ENCODE peak calls at places on chromosomes 16 and 17, in nine cellular contexts. One of them, this sample, is unnamed.

GRCh38 chr16:87431926-87432325 is 39.8 kb downstream of the MAP1LC3B start:
- DNase-seq in spleen: no peak
- DNase-seq in ovary: no peak
- DNase-seq in pancreas: no peak
- DNase-seq in lower leg skin: no peak
- DNase-seq in lower lobe of right lung: no peak
- DNase-seq in heart right ventricle: no peak
- DNase-seq in fibroblast of the aortic adventitia: peak
- DNase-seq in RWPE2: no peak
- DNase-seq in this sample: no peak

GRCh38 chr16:8861563-8862308 is 7.1 kb downstream of the CARHSP1 start:
- DNase-seq in lower lobe of right lung: peak
- DNase-seq in heart right ventricle: no peak
- DNase-seq in fibroblast of the aortic adventitia: no peak
- DNase-seq in RWPE2: no peak
- DNase-seq in ovary: no peak
- DNase-seq in pancreas: no peak
- DNase-seq in spleen: no peak
- DNase-seq in lower leg skin: no peak
- DNase-seq in this sample: no peak

GRCh38 chr16:90005956-90006663 is 13.1 kb downstream of the DBNDD1 start:
- DNase-seq in heart right ventricle: no peak
- DNase-seq in lower lobe of right lung: no peak
- DNase-seq in RWPE2: no peak
- DNase-seq in fibroblast of the aortic adventitia: no peak
- DNase-seq in ovary: no peak
- DNase-seq in lower leg skin: no peak
- DNase-seq in pancreas: no peak
- DNase-seq in spleen: no peak
- DNase-seq in this sample: no peak

GRCh38 chr17:6106212-6106611 is 36.0 kb downstream of the WSCD1 start:
- DNase-seq in fibroblast of the aortic adventitia: no peak
- DNase-seq in pancreas: no peak
- DNase-seq in lower lobe of right lung: no peak
- DNase-seq in ovary: no peak
- DNase-seq in RWPE2: no peak
- DNase-seq in spleen: no peak
- DNase-seq in lower leg skin: no peak
- DNase-seq in heart right ventricle: no peak
- DNase-seq in this sample: no peak

GRCh38 chr17:71765437-71765836 is 355.4 kb upstream of the SOX9 start:
- DNase-seq in lower lobe of right lung: no peak
- DNase-seq in lower leg skin: no peak
- DNase-seq in heart right ventricle: no peak
- DNase-seq in pancreas: no peak
- DNase-seq in spleen: no peak
- DNase-seq in fibroblast of the aortic adventitia: no peak
- DNase-seq in RWPE2: no peak
- DNase-seq in ovary: no peak
- DNase-seq in this sample: no peak

GRCh38 chr17:64022631-64023063 is 2.2 kb upstream of the ICAM2 start:
- DNase-seq in lower lobe of right lung: no peak
- DNase-seq in lower leg skin: peak
- DNase-seq in RWPE2: no peak
- DNase-seq in spleen: no peak
- DNase-seq in pancreas: no peak
- DNase-seq in ovary: no peak
- DNase-seq in heart right ventricle: no peak
- DNase-seq in fibroblast of the aortic adventitia: no peak
- DNase-seq in this sample: no peak

GRCh38 chr16:4800290-4801041 is 2.0 kb downstream of the ROGDI start:
- DNase-seq in pancreas: peak
- DNase-seq in ovary: peak
- DNase-seq in heart right ventricle: peak
- DNase-seq in RWPE2: no peak
- DNase-seq in spleen: peak
- DNase-seq in lower lobe of right lung: peak
- DNase-seq in fibroblast of the aortic adventitia: no peak
- DNase-seq in lower leg skin: no peak
- DNase-seq in this sample: no peak

GRCh38 chr16:50274771-50275415 is 8.5 kb downstream of the ADCY7 start:
- DNase-seq in lower lobe of right lung: no peak
- DNase-seq in spleen: peak
- DNase-seq in fibroblast of the aortic adventitia: no peak
- DNase-seq in ovary: no peak
- DNase-seq in lower leg skin: no peak
- DNase-seq in heart right ventricle: no peak
- DNase-seq in pancreas: no peak
- DNase-seq in RWPE2: peak
- DNase-seq in this sample: no peak

GRCh38 chr16:51408357-51408756 is 257.3 kb upstream of the SALL1 start:
- DNase-seq in lower lobe of right lung: no peak
- DNase-seq in lower leg skin: no peak
- DNase-seq in spleen: no peak
- DNase-seq in pancreas: peak
- DNase-seq in ovary: no peak
- DNase-seq in heart right ventricle: no peak
- DNase-seq in fibroblast of the aortic adventitia: peak
- DNase-seq in RWPE2: no peak
- DNase-seq in this sample: no peak

GRCh38 chr17:79340286-79340685 is 265.7 kb downstream of the ENGASE start:
- DNase-seq in ovary: no peak
- DNase-seq in RWPE2: peak
- DNase-seq in fibroblast of the aortic adventitia: no peak
- DNase-seq in heart right ventricle: no peak
- DNase-seq in spleen: peak
- DNase-seq in lower lobe of right lung: no peak
- DNase-seq in lower leg skin: no peak
- DNase-seq in pancreas: no peak
- DNase-seq in this sample: no peak

GRCh38 chr17:6651483-6652452 is at the start of the genes C17orf100 and MED31:
- DNase-seq in spleen: peak
- DNase-seq in lower lobe of right lung: peak
- DNase-seq in heart right ventricle: peak
- DNase-seq in pancreas: peak
- DNase-seq in RWPE2: peak
- DNase-seq in ovary: peak
- DNase-seq in fibroblast of the aortic adventitia: peak
- DNase-seq in lower leg skin: peak
- DNase-seq in this sample: peak

GRCh38 chr17:15411556-15412198 is 55.7 kb downstream of the CDRT4 start:
- DNase-seq in spleen: no peak
- DNase-seq in lower lobe of right lung: no peak
- DNase-seq in lower leg skin: no peak
- DNase-seq in RWPE2: no peak
- DNase-seq in pancreas: no peak
- DNase-seq in heart right ventricle: no peak
- DNase-seq in fibroblast of the aortic adventitia: peak
- DNase-seq in ovary: no peak
- DNase-seq in this sample: no peak

GRCh38 chr17:78114831-78115723 is 13.5 kb downstream of the TMC6 start:
- DNase-seq in heart right ventricle: no peak
- DNase-seq in spleen: peak
- DNase-seq in fibroblast of the aortic adventitia: no peak
- DNase-seq in RWPE2: no peak
- DNase-seq in lower leg skin: peak
- DNase-seq in lower lobe of right lung: no peak
- DNase-seq in pancreas: no peak
- DNase-seq in ovary: no peak
- DNase-seq in this sample: peak

GRCh38 chr16:79269211-79269863 is 331.2 kb downstream of the MAF start:
- DNase-seq in heart right ventricle: no peak
- DNase-seq in ovary: no peak
- DNase-seq in lower leg skin: peak
- DNase-seq in RWPE2: no peak
- DNase-seq in fibroblast of the aortic adventitia: no peak
- DNase-seq in lower lobe of right lung: no peak
- DNase-seq in spleen: no peak
- DNase-seq in pancreas: no peak
- DNase-seq in this sample: no peak

GRCh38 chr17:53313746-53314145 is 509.0 kb upstream of the KIF2B start:
- DNase-seq in heart right ventricle: no peak
- DNase-seq in pancreas: no peak
- DNase-seq in lower leg skin: no peak
- DNase-seq in lower lobe of right lung: no peak
- DNase-seq in fibroblast of the aortic adventitia: no peak
- DNase-seq in RWPE2: no peak
- DNase-seq in ovary: no peak
- DNase-seq in spleen: no peak
- DNase-seq in this sample: no peak

GRCh38 chr16:745739-746138 is 4.9 kb upstream of the CIAO3 start:
- DNase-seq in spleen: peak
- DNase-seq in ovary: no peak
- DNase-seq in fibroblast of the aortic adventitia: no peak
- DNase-seq in heart right ventricle: no peak
- DNase-seq in lower lobe of right lung: no peak
- DNase-seq in lower leg skin: no peak
- DNase-seq in RWPE2: no peak
- DNase-seq in pancreas: no peak
- DNase-seq in this sample: no peak

GRCh38 chr16:86709103-86709502 is 130.8 kb downstream of the FOXL1 start:
- DNase-seq in fibroblast of the aortic adventitia: no peak
- DNase-seq in RWPE2: no peak
- DNase-seq in spleen: no peak
- DNase-seq in lower leg skin: no peak
- DNase-seq in lower lobe of right lung: no peak
- DNase-seq in pancreas: no peak
- DNase-seq in ovary: no peak
- DNase-seq in heart right ventricle: no peak
- DNase-seq in this sample: no peak

GRCh38 chr16:88012360-88012759 is 61.1 kb downstream of the BANP start:
- DNase-seq in heart right ventricle: no peak
- DNase-seq in ovary: no peak
- DNase-seq in pancreas: no peak
- DNase-seq in fibroblast of the aortic adventitia: no peak
- DNase-seq in spleen: no peak
- DNase-seq in lower leg skin: peak
- DNase-seq in RWPE2: no peak
- DNase-seq in lower lobe of right lung: no peak
- DNase-seq in this sample: no peak

GRCh38 chr16:9060225-9060624 is 31.2 kb upstream of the HAPSTR1 start:
- DNase-seq in ovary: no peak
- DNase-seq in fibroblast of the aortic adventitia: peak
- DNase-seq in pancreas: no peak
- DNase-seq in lower lobe of right lung: no peak
- DNase-seq in lower leg skin: no peak
- DNase-seq in RWPE2: no peak
- DNase-seq in spleen: no peak
- DNase-seq in heart right ventricle: no peak
- DNase-seq in this sample: no peak

DNA sequence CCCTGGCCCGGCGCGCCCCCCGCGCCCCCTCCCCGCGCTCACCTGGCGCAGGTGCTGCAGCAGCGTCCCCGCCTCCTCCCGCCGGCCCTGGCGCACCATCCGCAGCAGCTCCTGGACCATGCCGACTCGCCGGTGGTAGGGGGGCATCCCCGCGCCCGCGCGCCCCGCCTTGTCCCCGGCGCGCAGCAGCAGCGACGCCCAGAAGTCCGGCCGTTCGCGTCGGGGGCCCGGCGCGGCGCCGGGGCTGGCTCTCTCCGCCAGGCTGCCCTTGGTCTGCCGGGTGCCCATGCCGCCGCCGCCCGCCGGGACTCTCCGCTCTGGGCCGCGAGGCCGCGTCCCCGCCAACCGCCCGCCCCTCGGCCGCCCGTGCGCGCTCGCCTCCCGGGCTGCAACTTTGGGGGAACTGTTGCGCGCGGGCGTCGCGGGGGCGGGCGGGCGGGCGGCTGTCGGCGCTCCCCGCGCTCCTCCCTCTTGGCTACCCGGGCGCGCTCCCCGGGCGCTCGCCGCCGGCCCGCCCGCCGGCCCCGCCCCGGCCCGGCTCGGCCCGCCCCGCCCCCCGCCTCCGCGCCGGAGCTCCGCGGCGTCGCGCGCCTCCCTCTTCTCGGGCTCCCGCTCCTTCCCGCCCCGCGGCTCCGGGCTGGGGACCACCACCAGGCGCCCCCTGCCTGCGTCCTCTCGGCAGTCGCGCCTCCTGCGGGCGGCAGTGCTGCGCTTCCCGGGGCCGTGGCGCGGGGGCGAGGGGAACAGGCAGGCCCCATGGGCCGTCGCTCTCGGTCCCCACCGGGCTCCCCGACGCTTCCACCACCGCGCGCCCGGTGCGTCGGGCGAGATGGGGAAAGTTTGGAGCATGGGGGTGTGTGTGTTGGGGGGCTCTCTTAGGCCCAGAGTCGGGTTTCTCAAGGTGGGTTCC is at the start of gene LRRC75A:
- DNase-seq in ovary: peak
- DNase-seq in lower leg skin: no peak
- DNase-seq in heart right ventricle: peak
- DNase-seq in fibroblast of the aortic adventitia: no peak
- DNase-seq in lower lobe of right lung: peak
- DNase-seq in RWPE2: no peak
- DNase-seq in spleen: peak
- DNase-seq in pancreas: peak
- DNase-seq in this sample: no peak
- TF ChIP-seq CTCF in ovary: no peak
- TF ChIP-seq CTCF in lower leg skin: no peak
- TF ChIP-seq CTCF in heart right ventricle: no peak
- TF ChIP-seq CTCF in fibroblast of the aortic adventitia: no peak
- TF ChIP-seq CTCF in lower lobe of right lung: no peak
- TF ChIP-seq CTCF in RWPE2: peak
- TF ChIP-seq CTCF in spleen: no peak
- TF ChIP-seq CTCF in pancreas: no peak
- TF ChIP-seq CTCF in this sample: no peak

GRCh38 chr17:45428954-45429337 is 3.7 kb downstream of the ARHGAP27 start:
- DNase-seq in ovary: no peak
- DNase-seq in fibroblast of the aortic adventitia: no peak
- DNase-seq in lower lobe of right lung: peak
- DNase-seq in spleen: peak
- DNase-seq in pancreas: no peak
- DNase-seq in lower leg skin: no peak
- DNase-seq in RWPE2: no peak
- DNase-seq in heart right ventricle: no peak
- DNase-seq in this sample: no peak
- H3K4me3 ChIP-seq in ovary: no peak
- H3K4me3 ChIP-seq in fibroblast of the aortic adventitia: no peak
- H3K4me3 ChIP-seq in lower lobe of right lung: no peak
- H3K4me3 ChIP-seq in spleen: peak
- H3K4me3 ChIP-seq in pancreas: no peak
- H3K4me3 ChIP-seq in lower leg skin: no peak
- H3K4me3 ChIP-seq in RWPE2: no peak
- H3K4me3 ChIP-seq in heart right ventricle: no peak
- H3K4me3 ChIP-seq in this sample: no peak

GRCh38 chr17:81582769-81583168 is 30.6 kb upstream of the FAAP100 start:
- DNase-seq in fibroblast of the aortic adventitia: peak
- DNase-seq in ovary: no peak
- DNase-seq in RWPE2: no peak
- DNase-seq in spleen: no peak
- DNase-seq in lower leg skin: no peak
- DNase-seq in pancreas: no peak
- DNase-seq in lower lobe of right lung: no peak
- DNase-seq in heart right ventricle: no peak
- DNase-seq in this sample: no peak
- TF ChIP-seq CTCF in fibroblast of the aortic adventitia: no peak
- TF ChIP-seq CTCF in ovary: no peak
- TF ChIP-seq CTCF in RWPE2: no peak
- TF ChIP-seq CTCF in spleen: no peak
- TF ChIP-seq CTCF in lower leg skin: no peak
- TF ChIP-seq CTCF in pancreas: no peak
- TF ChIP-seq CTCF in lower lobe of right lung: no peak
- TF ChIP-seq CTCF in heart right ventricle: no peak
- TF ChIP-seq CTCF in this sample: no peak

DNA sequence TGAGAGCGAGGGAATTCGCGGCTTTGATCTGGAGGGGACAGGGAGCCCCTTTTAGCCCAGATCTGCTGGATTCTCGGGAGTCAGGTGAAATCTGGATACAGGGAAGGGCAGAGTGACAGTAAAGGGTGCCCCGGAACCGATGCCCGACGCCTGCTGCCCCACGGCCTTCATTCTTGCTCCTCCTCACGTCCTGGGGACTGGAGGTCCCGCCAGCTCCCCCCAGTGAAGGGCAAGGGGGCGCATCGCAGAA is 596 bp downstream of the OR1F1 start:
- DNase-seq in lower lobe of right lung: no peak
- DNase-seq in heart right ventricle: no peak
- DNase-seq in spleen: no peak
- DNase-seq in pancreas: no peak
- DNase-seq in fibroblast of the aortic adventitia: no peak
- DNase-seq in RWPE2: no peak
- DNase-seq in lower leg skin: no peak
- DNase-seq in ovary: no peak
- DNase-seq in this sample: no peak
- H3K4me3 ChIP-seq in lower lobe of right lung: peak
- H3K4me3 ChIP-seq in heart right ventricle: peak
- H3K4me3 ChIP-seq in spleen: peak
- H3K4me3 ChIP-seq in pancreas: no peak
- H3K4me3 ChIP-seq in fibroblast of the aortic adventitia: peak
- H3K4me3 ChIP-seq in RWPE2: peak
- H3K4me3 ChIP-seq in lower leg skin: no peak
- H3K4me3 ChIP-seq in ovary: no peak
- H3K4me3 ChIP-seq in this sample: peak

This sample was measured in retinal pigment epithelial cell.